ENCODE peak calls at places on chromosomes 6 and 20, in six cellular contexts. H is RWPE2; I is heart right ventricle; O is CD8-positive, alpha-beta memory T cell; E is HCT116; N is CD4-positive, CD25-positive, alpha-beta regulatory T cell. X is an unnamed sample.

GRCh38 chr6:158086054-158086705 is 81.9 kb downstream of the SERAC1 start:
- DNase-seq in H (no peak), I (no peak), O (no peak), E (no peak), N (no peak), X (no peak)

GRCh38 chr6:151242420-151242841 is 2.7 kb downstream of the AKAP12 start:
- DNase-seq in H (no peak), I (no peak), O (no peak), E (no peak), N (no peak), X (no peak)

GRCh38 chr6:46325561-46326525 is 155.1 kb upstream of the ENPP5 start:
- DNase-seq in H (no peak), I (peak; percentile 25), O (peak; percentile 72), E (no peak), N (no peak), X (no peak)

GRCh38 chr20:58209652-58210397 is 18.6 kb downstream of the ANKRD60 start:
- DNase-seq in H (peak; percentile 93), I (peak; percentile 89), O (peak; percentile 87), E (peak; percentile 52), N (peak; percentile 76), X (peak; percentile 99)

GRCh38 chr20:15867899-15868298 is 705.3 kb downstream of the KIF16B start:
- DNase-seq in H (no peak), I (no peak), O (no peak), E (no peak), N (no peak), X (no peak)

GRCh38 chr6:96211341-96211740 is 195.6 kb downstream of the FUT9 start:
- DNase-seq in H (no peak), I (no peak), O (no peak), E (no peak), N (no peak), X (no peak)

GRCh38 chr6:136927313-136927712 is 5.2 kb downstream of the SLC35D3 start:
- DNase-seq in H (no peak), I (no peak), O (no peak), E (peak; percentile 7), N (no peak), X (no peak)

GRCh38 chr6:36204068-36204753 is 7.7 kb downstream of the BRPF3 start:
- DNase-seq in H (no peak), I (no peak), O (peak; percentile 78), E (no peak), N (peak; percentile 15), X (no peak)

GRCh38 chr6:38730136-38730862 is 15.2 kb downstream of the DNAH8 start:
- DNase-seq in H (no peak), I (no peak), O (no peak), E (no peak), N (no peak), X (no peak)

GRCh38 chr6:44006123-44006871 is 121.0 kb downstream of the MRPL14 start:
- DNase-seq in H (no peak), I (no peak), O (no peak), E (no peak), N (no peak), X (no peak)

GRCh38 chr20:25071722-25072121 is 10.2 kb downstream of the VSX1 start:
- DNase-seq in H (no peak), I (no peak), O (no peak), E (no peak), N (no peak), X (no peak)

DNA sequence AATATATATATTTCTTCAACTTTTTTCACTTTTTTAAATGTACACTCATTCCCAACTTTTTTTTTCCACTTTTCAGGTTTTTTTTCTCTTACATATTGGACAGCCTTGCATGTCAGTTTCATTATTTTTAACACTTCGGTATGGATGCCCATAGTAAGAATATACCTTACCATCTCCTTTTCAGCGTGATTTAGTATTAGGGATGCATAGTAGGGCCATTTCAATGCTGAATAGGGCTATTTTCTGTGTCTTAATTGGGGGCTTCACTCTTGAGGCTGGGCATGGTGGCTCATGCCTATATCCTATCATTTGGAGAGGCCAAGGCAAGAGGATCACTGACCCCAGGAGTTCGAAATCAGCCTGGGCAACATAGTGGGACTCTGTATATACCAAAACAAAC is 6.7 kb downstream of the RNF114 start:
- DNase-seq in H (peak; percentile 32), I (no peak), O (no peak), E (no peak), N (no peak), X (no peak)
- H3K36me3 ChIP-seq in H (peaks cover 92% of the 10 kb centered on the region), I (no peaks in the 10 kb centered on the region), O (peaks cover 51% of the 10 kb centered on the region), E (peaks cover 42% of the 10 kb centered on the region), N (peaks cover 73% of the 10 kb centered on the region), X (peaks cover 50% of the 10 kb centered on the region)

DNA sequence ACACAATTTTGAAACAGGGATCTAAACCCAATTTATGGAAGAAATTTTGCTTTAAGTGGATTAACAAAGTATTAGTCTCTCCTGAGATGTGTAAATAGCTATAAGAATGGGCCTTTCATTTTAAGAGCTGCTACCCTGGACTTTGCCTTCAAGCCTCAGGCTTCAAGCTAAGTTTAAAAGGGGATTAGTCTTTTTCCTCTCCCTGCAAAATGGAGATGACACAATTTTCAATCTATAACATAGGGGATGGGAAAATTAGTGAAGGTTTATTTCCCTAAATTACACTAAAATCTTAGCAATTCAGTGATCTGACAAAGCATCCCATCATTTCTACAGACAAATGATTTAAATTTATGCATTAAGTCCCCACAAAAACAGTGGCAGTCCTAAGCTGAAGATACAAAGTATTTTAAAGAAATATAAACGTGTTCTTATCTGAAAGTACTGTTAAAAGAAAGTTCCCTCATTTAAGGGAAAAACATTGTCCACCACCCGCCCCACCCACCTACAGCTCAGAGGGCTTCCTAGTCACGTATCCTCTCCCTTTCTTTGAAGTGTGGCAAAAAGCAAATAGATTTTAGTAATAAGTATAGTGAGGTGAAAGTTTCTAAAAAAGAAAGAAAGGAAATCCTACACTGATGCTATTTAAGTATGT is 14.5 kb downstream of the ARHGAP18 start:
- DNase-seq in H (no peak), I (no peak), O (no peak), E (no peak), N (no peak), X (no peak)
- H3K4me1 ChIP-seq in H (peaks cover 55% of the 10 kb centered on the region), I (no peaks in the 10 kb centered on the region), O (peaks cover 5% of the 10 kb centered on the region), E (peaks cover 85% of the 10 kb centered on the region), N (peaks cover 13% of the 10 kb centered on the region), X (peaks cover 48% of the 10 kb centered on the region)

GRCh38 chr6:106081715-106082114 is 4.4 kb upstream of the PRDM1 start:
- DNase-seq in H (no peak), I (no peak), O (no peak), E (no peak), N (no peak), X (no peak)
- H3K36me3 ChIP-seq in H (no peaks in the 10 kb centered on the region), I (no peaks in the 10 kb centered on the region), O (no peaks in the 10 kb centered on the region), E (no peaks in the 10 kb centered on the region), N (no peaks in the 10 kb centered on the region), X (no peaks in the 10 kb centered on the region)

GRCh38 chr6:41589636-41590622 is 43.7 kb downstream of the FOXP4 start:
- DNase-seq in H (no peak), I (no peak), O (no peak), E (no peak), N (no peak), X (no peak)
- H3K4me1 ChIP-seq in H (no peaks in the 10 kb centered on the region), I (peaks cover 4% of the 10 kb centered on the region), O (no peaks in the 10 kb centered on the region), E (peaks cover 3% of the 10 kb centered on the region), N (no peaks in the 10 kb centered on the region), X (no peaks in the 10 kb centered on the region)

GRCh38 chr20:46366826-46367225 is 39.6 kb downstream of the ELMO2 start:
- DNase-seq in H (no peak), I (no peak), O (no peak), E (no peak), N (no peak), X (no peak)
- H3K36me3 ChIP-seq in H (peaks cover 73% of the 10 kb centered on the region), I (peaks cover 9% of the 10 kb centered on the region), O (peaks cover 39% of the 10 kb centered on the region), E (peaks cover 29% of the 10 kb centered on the region), N (peaks cover 60% of the 10 kb centered on the region), X (peaks cover 23% of the 10 kb centered on the region)

DNA sequence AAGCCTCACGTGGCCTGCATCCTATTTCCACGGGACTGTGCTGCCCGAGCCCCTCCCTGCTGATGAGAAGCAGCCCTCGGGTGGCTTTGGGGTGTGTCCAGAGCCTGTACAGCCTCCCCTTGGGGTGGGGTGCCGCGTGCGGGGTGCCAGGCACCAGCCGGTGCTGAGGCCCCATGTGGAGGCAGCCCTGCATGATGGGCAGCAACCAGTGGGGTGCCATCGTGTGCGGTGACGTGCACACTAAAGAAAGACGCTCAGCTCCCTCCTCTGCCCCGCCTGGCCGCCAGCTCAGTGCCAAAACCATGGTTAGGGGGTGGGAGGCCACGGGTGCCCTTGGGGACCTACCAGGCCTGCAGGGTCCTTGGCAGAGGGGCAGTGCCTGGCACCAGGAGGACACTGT is 26.2 kb downstream of the NTSR1 start:
- DNase-seq in H (peak; percentile 84), I (no peak), O (no peak), E (no peak), N (no peak), X (no peak)
- H3K4me1 ChIP-seq in H (peaks cover 27% of the 10 kb centered on the region), I (peaks cover 3% of the 10 kb centered on the region), O (peaks cover 14% of the 10 kb centered on the region), E (peaks cover 100% of the 10 kb centered on the region), N (peaks cover 15% of the 10 kb centered on the region), X (no peaks in the 10 kb centered on the region)

GRCh38 chr6:97218912-97219311 is 64.1 kb downstream of the MMS22L start:
- DNase-seq in H (no peak), I (no peak), O (no peak), E (no peak), N (no peak), X (no peak)

GRCh38 chr6:97215157-97215769 is 67.8 kb downstream of the MMS22L start:
- DNase-seq in H (no peak), I (no peak), O (no peak), E (peak; percentile 12), N (no peak), X (peak; percentile 3)
- H3K36me3 ChIP-seq in H (peaks cover 18% of the 10 kb centered on the region), I (no peaks in the 10 kb centered on the region), O (no peaks in the 10 kb centered on the region), E (no peaks in the 10 kb centered on the region), N (no peaks in the 10 kb centered on the region), X (no peaks in the 10 kb centered on the region)

GRCh38 chr20:35735828-35736470 is 6.1 kb downstream of the RBM39 start:
- DNase-seq in H (no peak), I (no peak), O (no peak), E (no peak), N (no peak), X (no peak)
- H3K4me1 ChIP-seq in H (peaks cover 66% of the 10 kb centered on the region), I (peaks cover 88% of the 10 kb centered on the region), O (peaks cover 90% of the 10 kb centered on the region), E (peaks cover 15% of the 10 kb centered on the region), N (peaks cover 79% of the 10 kb centered on the region), X (peaks cover 57% of the 10 kb centered on the region)

DNA sequence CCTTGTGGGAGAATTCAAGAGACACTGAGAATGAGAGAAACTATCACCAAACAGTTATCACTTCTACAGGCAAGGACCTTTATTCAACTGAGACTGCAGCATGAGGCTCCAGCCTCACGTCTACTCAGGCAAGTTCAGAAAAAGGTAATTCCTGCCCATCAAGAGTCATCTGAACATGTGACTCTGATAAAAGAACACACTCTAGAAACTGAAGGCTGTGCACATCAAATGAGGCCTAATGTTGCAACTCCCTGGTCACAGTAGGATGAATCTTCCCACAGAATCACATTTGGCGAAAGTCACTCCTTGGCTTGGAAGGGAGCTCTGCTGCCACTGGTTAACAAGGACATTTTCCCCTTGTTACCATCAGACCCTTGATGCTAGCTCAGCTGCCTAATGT is 71.2 kb upstream of the EMILIN3 start:
- DNase-seq in H (no peak), I (no peak), O (no peak), E (no peak), N (no peak), X (no peak)
- H3K36me3 ChIP-seq in H (peaks cover 63% of the 10 kb centered on the region), I (peaks cover 5% of the 10 kb centered on the region), O (peaks cover 13% of the 10 kb centered on the region), E (peaks cover 4% of the 10 kb centered on the region), N (peaks cover 42% of the 10 kb centered on the region), X (no peaks in the 10 kb centered on the region)